ENCODE peak calls at places on chromosome 19, in eight cellular contexts. Y, T, S, X, K, O, M and F are unnamed samples.

GRCh38 chr19:36605839-36606478 is 846 bp downstream of the ZNF382 start:
- DNase-seq in T (no peak), K (no peak), Y (peak), X (no peak), O (no peak), S (no peak), M (no peak), F (no peak)

GRCh38 chr19:10718205-10719196 is 622 bp downstream of the DNM2 start:
- DNase-seq in Y (peak), T (peak), S (no peak), X (peak), K (peak), M (no peak), O (peak), F (peak)

GRCh38 chr19:57830071-57830602 is at the start of gene ZNF587B:
- DNase-seq in S (no peak), O (peak), K (peak), X (peak), M (no peak), Y (peak), T (peak), F (peak)

GRCh38 chr19:14002571-14003278 is 3.4 kb downstream of the RFX1 start:
- DNase-seq in Y (no peak), K (no peak), T (no peak), S (no peak), O (no peak), M (no peak), X (no peak), F (no peak)

GRCh38 chr19:16836115-16836905 is 7.1 kb downstream of the SIN3B start:
- DNase-seq in K (peak), S (no peak), X (peak), T (no peak), Y (peak), O (no peak), M (no peak), F (no peak)

GRCh38 chr19:45276284-45276687 is 25.2 kb downstream of the MARK4 start:
- DNase-seq in S (no peak), M (no peak), K (no peak), T (peak), O (no peak), Y (no peak), X (peak), F (no peak)

GRCh38 chr19:53865918-53866696 is 1.6 kb upstream of the MYADM start:
- DNase-seq in S (peak), K (peak), O (peak), Y (peak), M (peak), X (peak), T (peak), F (peak)

GRCh38 chr19:1387684-1388636 is 4.3 kb downstream of the NDUFS7 start:
- DNase-seq in M (no peak), X (no peak), S (no peak), T (no peak), O (no peak), K (peak), Y (no peak), F (no peak)

GRCh38 chr19:40611096-40611495 is 9.9 kb downstream of the LTBP4 start:
- DNase-seq in M (no peak), K (no peak), X (no peak), Y (no peak), S (no peak), O (peak), T (peak), F (peak)

GRCh38 chr19:15779756-15780476 is 7.5 kb upstream of the OR10H5 start:
- DNase-seq in X (no peak), M (no peak), S (peak), Y (no peak), O (no peak), K (peak), T (peak), F (peak)

GRCh38 chr19:36436531-36436930 is 18.1 kb upstream of the ZFP82 start:
- DNase-seq in Y (peak), T (no peak), X (no peak), K (no peak), M (no peak), S (no peak), O (no peak), F (no peak)

GRCh38 chr19:21569497-21569870 is 64.1 kb downstream of the ZNF429 start:
- DNase-seq in S (no peak), K (peak), M (no peak), O (no peak), Y (peak), T (peak), X (no peak), F (no peak)

GRCh38 chr19:33161201-33161600 is 29.3 kb downstream of the WDR88 start:
- DNase-seq in K (no peak), Y (peak), S (no peak), T (no peak), O (no peak), M (no peak), X (no peak), F (no peak)

GRCh38 chr19:10006335-10006708 is 4.0 kb downstream of the COL5A3 start:
- DNase-seq in O (no peak), S (no peak), T (peak), K (peak), Y (no peak), X (peak), M (no peak), F (no peak)

GRCh38 chr19:45040059-45040767 is 1.4 kb downstream of the CLASRP start:
- DNase-seq in T (no peak), M (no peak), K (no peak), X (no peak), Y (peak), O (no peak), S (no peak), F (no peak)

GRCh38 chr19:43748685-43749084 is 6.1 kb downstream of the SMG9 start:
- DNase-seq in K (no peak), T (no peak), S (no peak), O (no peak), M (no peak), Y (no peak), X (no peak), F (no peak)

DNA sequence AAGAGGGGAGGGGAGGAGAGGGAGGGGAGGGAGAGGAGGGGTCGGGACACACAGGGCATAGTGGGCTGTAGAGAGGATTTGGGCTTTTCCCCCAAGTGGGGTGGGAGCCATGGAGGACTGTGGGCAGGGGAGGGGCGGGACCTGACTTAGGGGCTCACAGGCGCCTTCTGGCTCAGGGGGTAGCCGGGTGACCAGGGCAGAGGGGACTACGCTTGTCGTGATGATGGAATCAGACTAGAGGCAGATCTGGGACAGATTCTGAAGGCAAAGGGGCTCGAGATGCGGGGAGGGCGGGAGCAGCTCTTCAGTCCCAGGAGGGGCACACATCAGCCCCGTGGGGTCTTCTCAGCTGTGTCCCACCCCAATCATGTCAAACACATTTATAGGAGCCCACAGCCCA is 13.5 kb downstream of the NDUFA11 start:
- DNase-seq in O (no peak), X (no peak), Y (no peak), S (no peak), M (no peak), T (no peak), K (no peak), F (no peak)
- TF ChIP-seq POLR2A in O (no peak), X (no peak), Y (no peak), S (no peak), M (no peak), T (no peak), K (no peak), F (no peak)

DNA sequence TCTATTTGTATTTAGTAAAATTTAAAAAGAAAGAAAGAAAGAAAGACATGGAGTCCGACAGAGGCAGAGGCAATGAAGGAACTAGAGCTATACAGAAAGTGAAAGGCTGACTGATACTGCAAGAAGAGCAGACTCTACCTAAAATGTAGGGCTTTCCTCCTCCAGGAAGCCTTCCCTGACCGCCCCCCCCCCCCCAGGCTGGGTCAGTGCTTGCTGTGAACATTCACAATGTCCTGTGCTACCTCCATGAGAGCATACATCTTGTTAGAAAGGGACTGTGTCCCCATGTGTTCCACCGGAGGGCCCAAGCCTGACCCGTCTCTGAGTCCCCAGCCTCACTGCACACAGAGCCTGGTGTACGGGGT is 5.7 kb upstream of the CA11 start:
- DNase-seq in X (no peak), T (no peak), K (no peak), Y (no peak), S (no peak), M (no peak), O (no peak), F (no peak)
- H3K4me3 ChIP-seq in X (no peak), T (no peak), K (no peak), Y (no peak), S (no peak), M (no peak), O (no peak), F (no peak)

DNA sequence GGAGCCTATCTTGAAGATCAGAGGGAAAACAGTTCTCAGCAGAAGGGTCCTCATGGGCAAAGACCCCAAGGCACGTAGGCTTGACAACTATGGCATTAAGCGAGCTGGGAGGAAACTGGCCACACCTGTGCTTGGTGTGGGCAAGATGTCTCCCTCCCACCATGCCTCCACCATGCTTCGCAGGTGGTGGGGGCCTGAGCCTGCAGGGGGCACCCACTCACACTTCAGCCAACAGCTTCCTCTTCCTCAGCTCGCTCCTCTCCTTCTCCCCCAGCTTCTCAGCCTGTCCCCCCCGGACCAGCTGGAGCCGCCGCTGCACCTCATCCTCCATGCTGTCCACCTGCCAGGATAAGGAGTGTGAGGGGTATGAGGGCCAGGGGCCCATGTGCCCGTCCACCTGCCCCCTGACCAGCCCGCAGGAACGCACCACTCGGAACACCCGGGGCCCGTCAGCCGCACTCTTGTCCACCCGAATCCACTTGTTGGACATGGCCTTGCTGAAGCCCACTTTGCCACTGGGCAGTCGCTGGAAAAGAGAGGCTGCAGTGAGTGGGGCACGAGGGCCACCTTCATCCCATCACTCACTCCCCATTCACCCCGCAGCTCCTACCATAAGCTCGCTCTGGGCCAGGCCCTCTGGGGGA is 3.4 kb downstream of the FARSA start:
- DNase-seq in Y (peak), T (no peak), M (no peak), K (no peak), X (no peak), O (no peak), S (no peak), F (no peak)
- TF ChIP-seq CTCF in Y (peak), T (no peak), M (no peak), K (no peak), X (no peak), O (no peak), S (no peak), F (no peak)

DNA sequence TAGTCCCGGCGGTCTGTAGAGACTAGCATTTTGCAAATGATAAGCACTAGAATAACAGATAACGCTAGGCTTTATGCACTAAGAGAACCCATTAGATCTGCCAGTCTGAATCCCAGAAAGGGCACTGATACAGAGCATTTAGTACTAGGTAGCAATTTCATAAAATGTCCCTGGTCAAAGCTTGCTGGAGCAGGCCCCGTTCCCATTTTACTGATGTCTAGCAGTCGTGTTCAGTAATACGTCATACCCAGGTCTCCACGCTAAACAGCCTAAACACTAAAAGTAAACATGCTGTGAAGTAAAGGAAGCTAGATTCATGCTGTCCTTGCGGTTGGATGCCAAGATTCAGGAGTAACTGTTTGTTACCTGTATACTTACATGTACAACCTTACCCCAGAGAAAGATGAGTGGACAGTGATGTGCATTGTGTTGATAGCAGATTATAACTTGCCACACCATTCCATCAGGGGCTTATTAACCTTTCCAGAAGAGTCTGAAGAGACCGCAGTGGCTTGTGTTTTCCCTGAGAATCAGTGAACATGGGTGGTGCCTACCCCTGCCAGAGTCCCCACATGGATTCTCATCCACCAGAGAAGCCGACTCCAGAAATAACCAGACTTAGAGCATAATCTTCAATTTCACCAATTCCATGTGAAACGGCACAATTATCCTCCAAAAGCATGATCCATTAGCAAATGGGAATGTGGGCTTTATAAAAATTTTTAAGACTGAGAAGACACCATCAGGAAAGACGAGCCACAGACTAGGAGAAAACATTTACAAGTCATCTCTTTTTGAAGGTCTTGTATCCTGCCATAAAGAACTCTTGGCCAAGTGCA is 3.4 kb upstream of the RPS11 start:
- DNase-seq in M (no peak), O (no peak), K (no peak), S (no peak), Y (peak), T (no peak), X (peak), F (no peak)
- TF ChIP-seq POLR2A in M (no peak), O (no peak), K (no peak), S (no peak), Y (peak), T (no peak), X (peak), F (no peak)

GRCh38 chr19:4322942-4323665 is 15.5 kb downstream of the STAP2 start:
- DNase-seq in Y (no peak), K (no peak), S (no peak), O (no peak), M (no peak), T (peak), X (no peak), F (no peak)

GRCh38 chr19:4316940-4317339 is 12.5 kb downstream of the FSD1 start:
- DNase-seq in K (no peak), O (no peak), M (no peak), Y (no peak), X (no peak), T (no peak), S (no peak), F (no peak)

GRCh38 chr19:4320419-4320818 is 16.0 kb downstream of the FSD1 start:
- DNase-seq in S (no peak), K (no peak), T (no peak), Y (no peak), X (no peak), O (no peak), M (no peak), F (no peak)

GRCh38 chr19:4318460-4318859 is 14.1 kb downstream of the FSD1 start:
- DNase-seq in S (no peak), X (no peak), M (no peak), K (no peak), Y (no peak), T (no peak), O (no peak), F (no peak)

GRCh38 chr19:4319067-4319718 is 14.8 kb downstream of the FSD1 start:
- DNase-seq in K (no peak), S (no peak), X (no peak), M (no peak), Y (no peak), T (no peak), O (no peak), F (no peak)
- H3K4me3 ChIP-seq in K (no peak), S (no peak), X (no peak), M (no peak), Y (no peak), T (no peak), O (no peak), F (no peak)

DNA sequence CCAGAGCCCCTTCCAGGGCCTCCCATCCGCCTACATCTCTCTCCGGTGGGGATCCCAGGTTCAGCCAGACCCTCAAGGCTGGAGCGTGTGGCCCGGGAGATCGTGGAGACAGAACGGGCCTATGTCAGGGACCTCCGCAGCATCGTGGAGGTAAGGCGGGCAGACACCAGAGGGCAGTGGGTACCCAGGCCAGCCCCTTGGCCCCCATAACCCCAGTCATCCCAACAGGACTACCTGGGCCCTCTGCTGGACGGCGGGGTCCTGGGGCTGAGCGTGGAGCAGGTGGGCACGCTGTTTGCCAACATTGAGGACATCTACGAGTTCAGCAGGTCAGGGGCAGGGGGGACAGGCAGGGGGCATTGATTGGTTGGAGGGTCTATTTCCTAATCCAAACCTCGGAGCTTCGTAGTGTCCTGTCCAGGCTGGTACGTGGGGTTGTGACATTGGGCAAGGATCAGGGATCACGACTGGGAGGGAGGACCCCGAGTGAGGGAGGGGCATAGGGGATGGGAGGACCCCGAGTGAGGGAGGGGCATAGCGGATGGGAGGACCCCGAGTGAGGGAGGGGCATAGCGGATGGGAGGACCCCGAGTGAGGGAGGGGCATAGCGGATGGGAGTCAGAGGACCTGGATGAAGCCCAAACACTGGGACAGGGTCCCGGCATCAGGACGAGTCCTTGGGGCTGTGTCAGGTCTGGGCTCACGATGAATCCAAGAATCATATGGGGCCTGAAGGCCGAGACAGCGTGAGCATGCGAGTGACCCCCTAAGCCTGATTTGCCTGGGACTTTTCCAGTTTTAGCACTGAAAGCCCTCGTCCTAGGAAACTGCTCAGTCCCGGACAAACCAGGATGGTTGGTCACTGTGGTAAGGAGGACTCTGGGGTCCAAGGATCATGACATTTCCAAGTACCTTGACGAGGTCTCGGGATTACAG is 2.9 kb downstream of the PLEKHG2 start:
- DNase-seq in X (no peak), K (no peak), M (no peak), S (no peak), O (no peak), T (peak), Y (no peak), F (no peak)
- TF ChIP-seq CTCF in X (peak), K (no peak), M (no peak), S (no peak), O (no peak), T (no peak), Y (no peak), F (no peak)